ENCODE peak calls at places on chromosomes 7 and 10, in five cellular contexts. C is cardiac fibroblast; D is heart left ventricle; Y is brain microvascular endothelial cell; N is CD8-positive, alpha-beta memory T cell. O is an unnamed sample.

GRCh38 chr10:62815373-62816111 is 624 bp downstream of the EGR2 start:
- DNase-seq in C (peak), D (no peak), Y (no peak), N (no peak), O (peak)

GRCh38 chr7:135326636-135327280 is 93.1 kb downstream of the STRA8 start:
- DNase-seq in C (peak), D (no peak), Y (no peak), N (no peak), O (no peak)

GRCh38 chr7:87003872-87004798 is 55.3 kb downstream of the ELAPOR2 start:
- DNase-seq in C (peak), D (no peak), Y (no peak), N (no peak), O (no peak)

GRCh38 chr10:129799942-129800341 is 164.1 kb downstream of the EBF3 start:
- DNase-seq in C (no peak), D (no peak), Y (no peak), N (no peak), O (no peak)

GRCh38 chr10:60185426-60185825 is 204.2 kb downstream of the ANK3 start:
- DNase-seq in C (peak), D (no peak), Y (no peak), N (no peak), O (no peak)

GRCh38 chr10:49539320-49539885 is 482 bp upstream of the ERCC6 start:
- DNase-seq in C (peak), D (peak), Y (peak), N (no peak), O (peak)

GRCh38 chr10:89793649-89794254 is 92.4 kb downstream of the KIF20B start:
- DNase-seq in C (peak), D (no peak), Y (peak), N (peak), O (peak)

GRCh38 chr10:90313548-90314325 is 544.1 kb downstream of the HTR7 start:
- DNase-seq in C (no peak), D (no peak), Y (peak), N (no peak), O (no peak)

GRCh38 chr10:45202242-45202641 is 113.2 kb downstream of the OR13A1 start:
- DNase-seq in C (no peak), D (no peak), Y (no peak), N (no peak), O (no peak)

GRCh38 chr7:147296986-147297385 is 1180.4 kb downstream of the CNTNAP2 start:
- DNase-seq in C (no peak), D (no peak), Y (no peak), N (no peak), O (no peak)

GRCh38 chr7:11341285-11341944 is 367.7 kb downstream of the PHF14 start:
- DNase-seq in C (peak), D (no peak), Y (peak), N (no peak), O (no peak)

GRCh38 chr10:127890935-127891334 is 1.8 kb downstream of the CLRN3 start:
- DNase-seq in C (no peak), D (no peak), Y (no peak), N (no peak), O (no peak)

DNA sequence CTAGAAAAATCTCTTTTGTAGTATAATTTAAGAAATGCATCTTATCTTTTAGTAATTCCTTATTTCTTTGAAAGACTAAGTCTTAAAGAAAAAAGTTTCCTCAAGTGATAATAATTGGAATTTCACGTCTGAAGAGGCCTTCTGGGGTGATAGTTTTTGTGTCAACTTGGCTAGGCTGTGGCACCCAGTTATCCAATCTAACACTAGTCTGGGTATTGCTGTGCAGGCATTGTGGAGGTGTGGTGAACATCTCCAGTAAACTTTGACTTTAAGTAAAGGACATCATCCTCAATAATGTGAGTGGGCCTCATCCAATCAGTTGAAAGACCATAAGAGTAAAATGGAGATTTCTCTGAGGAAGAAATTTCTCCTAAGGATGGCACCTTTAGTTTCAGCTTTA is 2.3 kb upstream of the TUBAL3 start:
- DNase-seq in C (no peak), D (no peak), Y (no peak), N (no peak), O (no peak)
- H3K4me3 ChIP-seq in C (no peak), D (no peak), Y (no peak), N (no peak), O (no peak)

DNA sequence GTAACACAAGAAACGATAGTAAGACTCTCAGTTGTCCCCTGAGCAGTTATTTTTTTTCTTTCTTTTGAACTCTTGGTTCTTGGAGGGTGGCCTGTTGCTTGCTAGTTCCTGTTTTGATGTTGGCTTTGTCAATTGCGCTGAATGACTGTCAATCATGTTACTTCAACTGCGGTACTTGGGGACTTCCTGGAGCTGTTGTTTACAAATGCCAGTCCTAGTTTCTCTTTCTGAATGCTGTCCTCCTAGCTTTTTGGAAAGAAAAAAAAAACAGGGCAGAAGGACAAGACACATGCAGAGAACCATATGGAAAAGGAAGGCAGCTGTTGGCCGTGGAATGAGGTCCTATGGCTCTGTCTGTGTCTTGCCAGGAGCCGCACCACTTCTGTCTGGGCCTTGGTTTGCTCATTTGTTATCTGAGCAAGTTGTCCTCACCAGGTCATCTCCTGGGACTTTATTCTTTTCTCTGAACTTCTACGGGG is 7.0 kb upstream of the PDCD4 start:
- DNase-seq in C (peak), D (no peak), Y (no peak), N (peak), O (peak)
- H3K4me3 ChIP-seq in C (no peak), D (no peak), Y (no peak), N (peak), O (no peak)

DNA sequence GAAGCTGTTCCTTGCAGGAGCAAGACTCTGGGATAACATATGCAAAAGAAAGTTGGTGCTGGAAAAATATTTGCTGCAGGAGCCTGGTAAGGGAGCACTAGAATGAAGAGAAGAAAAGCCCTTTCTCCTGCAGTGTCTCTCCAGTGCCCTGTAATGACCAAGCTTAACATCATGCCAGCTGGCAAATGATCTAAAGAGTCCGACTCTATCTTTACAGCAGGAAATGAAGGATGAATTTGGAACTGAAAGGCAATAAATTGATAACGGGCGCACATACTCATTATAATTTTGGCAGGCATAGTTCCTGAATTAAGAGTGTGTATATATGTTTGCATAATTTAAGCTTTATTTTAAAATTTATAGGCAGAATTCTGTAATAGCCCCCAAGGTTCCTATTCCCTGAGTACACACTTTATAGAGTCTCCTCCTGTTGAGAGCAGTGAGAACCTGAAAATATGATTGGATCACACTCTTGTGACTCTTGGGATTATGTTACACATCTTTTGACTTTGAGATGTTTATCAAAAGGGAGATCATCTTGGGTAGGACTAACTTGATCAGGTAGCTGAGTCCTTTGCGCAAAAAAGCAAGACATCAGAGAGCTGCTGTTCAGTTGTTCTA is 299.0 kb upstream of the MBL2 start:
- DNase-seq in C (no peak), D (no peak), Y (no peak), N (no peak), O (no peak)
- H3K4me3 ChIP-seq in C (no peak), D (no peak), Y (no peak), N (no peak), O (no peak)

DNA sequence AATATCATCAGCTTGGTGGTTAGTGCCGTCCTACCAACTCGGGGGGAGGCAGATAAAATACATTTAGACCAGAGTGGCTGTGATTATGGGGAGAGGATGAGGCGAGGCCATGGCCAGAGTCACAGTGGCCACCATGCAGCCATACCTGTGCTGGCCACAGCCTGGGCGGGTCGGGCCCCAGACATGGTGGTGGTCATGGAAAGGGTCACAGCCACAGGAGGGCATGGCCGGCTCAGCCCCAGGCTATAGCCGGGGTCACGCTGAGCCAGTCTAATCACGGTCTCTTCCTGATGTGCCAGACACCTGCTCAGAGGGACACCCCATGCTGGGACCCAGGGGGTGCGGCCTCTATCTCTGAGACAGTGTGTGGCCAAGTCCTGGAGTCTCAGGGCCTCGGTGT is 10.2 kb downstream of the ADGRA1 start:
- DNase-seq in C (no peak), D (peak), Y (no peak), N (no peak), O (no peak)
- H3K4me3 ChIP-seq in C (no peak), D (no peak), Y (no peak), N (no peak), O (no peak)

O was measured in mucosa of descending colon.